ENCODE peak calls at places on chromosomes 3 and 15, in seven cellular contexts. One of them, this sample, is unnamed.

GRCh38 chr3:156665296-156665695 is 9.1 kb upstream of the TIPARP start:
- DNase-seq in HCT116: no peak
- DNase-seq in kidney: no peak
- DNase-seq in thoracic aorta: no peak
- DNase-seq in A549: no peak
- DNase-seq in breast epithelium: no peak
- DNase-seq in heart left ventricle: no peak
- DNase-seq in this sample: no peak

GRCh38 chr3:57464801-57465200 is 79.3 kb downstream of the DNAH12 start:
- DNase-seq in kidney: no peak
- DNase-seq in heart left ventricle: no peak
- DNase-seq in HCT116: peak; percentile 29
- DNase-seq in thoracic aorta: no peak
- DNase-seq in A549: peak; percentile 23
- DNase-seq in breast epithelium: no peak
- DNase-seq in this sample: no peak

GRCh38 chr15:40295870-40296560 is 11.7 kb downstream of the PLCB2 start:
- DNase-seq in HCT116: no peak
- DNase-seq in breast epithelium: no peak
- DNase-seq in kidney: peak; percentile 57
- DNase-seq in heart left ventricle: peak; percentile 91
- DNase-seq in A549: no peak
- DNase-seq in thoracic aorta: no peak
- DNase-seq in this sample: no peak

GRCh38 chr3:67509471-67510075 is 144.8 kb downstream of the SUCLG2 start:
- DNase-seq in breast epithelium: no peak
- DNase-seq in heart left ventricle: no peak
- DNase-seq in HCT116: no peak
- DNase-seq in kidney: no peak
- DNase-seq in A549: no peak
- DNase-seq in thoracic aorta: no peak
- DNase-seq in this sample: no peak

GRCh38 chr15:58415636-58416035 is 16.2 kb upstream of the LIPC start:
- DNase-seq in HCT116: no peak
- DNase-seq in kidney: no peak
- DNase-seq in A549: no peak
- DNase-seq in thoracic aorta: no peak
- DNase-seq in heart left ventricle: no peak
- DNase-seq in breast epithelium: no peak
- DNase-seq in this sample: no peak

GRCh38 chr3:135134293-135134692 is 339.2 kb downstream of the EPHB1 start:
- DNase-seq in HCT116: no peak
- DNase-seq in breast epithelium: no peak
- DNase-seq in A549: no peak
- DNase-seq in heart left ventricle: no peak
- DNase-seq in kidney: no peak
- DNase-seq in thoracic aorta: no peak
- DNase-seq in this sample: no peak

GRCh38 chr15:74378853-74379252 is 11.4 kb upstream of the CYP11A1 start:
- DNase-seq in thoracic aorta: no peak
- DNase-seq in heart left ventricle: no peak
- DNase-seq in breast epithelium: peak; percentile 58
- DNase-seq in A549: peak; percentile 21
- DNase-seq in HCT116: no peak
- DNase-seq in kidney: no peak
- DNase-seq in this sample: no peak

GRCh38 chr3:140091143-140091542 is 156.2 kb downstream of the CLSTN2 start:
- DNase-seq in thoracic aorta: no peak
- DNase-seq in A549: no peak
- DNase-seq in HCT116: no peak
- DNase-seq in kidney: no peak
- DNase-seq in heart left ventricle: no peak
- DNase-seq in breast epithelium: peak; percentile 17
- DNase-seq in this sample: no peak

GRCh38 chr15:97235285-97235985 is 725.1 kb upstream of the ARRDC4 start:
- DNase-seq in thoracic aorta: no peak
- DNase-seq in A549: peak; percentile 49
- DNase-seq in breast epithelium: no peak
- DNase-seq in HCT116: peak; percentile 15
- DNase-seq in kidney: no peak
- DNase-seq in heart left ventricle: peak; percentile 24
- DNase-seq in this sample: peak; percentile 6

GRCh38 chr15:27492021-27492621 is 521.1 kb downstream of the GABRG3 start:
- DNase-seq in HCT116: no peak
- DNase-seq in thoracic aorta: no peak
- DNase-seq in kidney: no peak
- DNase-seq in heart left ventricle: no peak
- DNase-seq in A549: no peak
- DNase-seq in breast epithelium: no peak
- DNase-seq in this sample: no peak

DNA sequence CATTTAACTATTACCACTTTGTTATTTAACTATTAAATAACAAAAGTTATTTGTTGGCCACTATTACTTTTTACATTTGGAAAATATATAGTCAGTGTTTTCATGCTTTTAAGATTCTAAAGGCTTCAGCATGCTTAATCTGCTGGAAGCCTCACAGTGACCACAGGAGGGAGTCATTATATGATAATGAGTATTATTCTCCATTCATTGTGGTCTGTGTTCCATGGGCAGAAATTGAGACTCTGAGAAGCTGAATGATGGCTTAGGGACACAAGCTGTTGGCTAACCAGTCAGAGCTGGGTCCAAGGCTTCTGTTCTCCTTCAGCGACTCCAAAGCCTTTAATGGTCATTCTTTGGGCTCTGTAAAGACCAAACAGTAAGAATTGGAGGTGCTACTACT is 64.7 kb downstream of the BFSP2 start:
- DNase-seq in kidney: no peak
- DNase-seq in HCT116: no peak
- DNase-seq in thoracic aorta: no peak
- DNase-seq in A549: peak; percentile 24
- DNase-seq in breast epithelium: no peak
- DNase-seq in heart left ventricle: no peak
- DNase-seq in this sample: no peak
- H3K4me3 ChIP-seq in kidney: no peak overlapping the region
- H3K4me3 ChIP-seq in HCT116: no peak overlapping the region
- H3K4me3 ChIP-seq in thoracic aorta: no peak overlapping the region
- H3K4me3 ChIP-seq in A549: no peak overlapping the region
- H3K4me3 ChIP-seq in breast epithelium: no peak overlapping the region
- H3K4me3 ChIP-seq in heart left ventricle: no peak overlapping the region
- H3K4me3 ChIP-seq in this sample: no peak overlapping the region

DNA sequence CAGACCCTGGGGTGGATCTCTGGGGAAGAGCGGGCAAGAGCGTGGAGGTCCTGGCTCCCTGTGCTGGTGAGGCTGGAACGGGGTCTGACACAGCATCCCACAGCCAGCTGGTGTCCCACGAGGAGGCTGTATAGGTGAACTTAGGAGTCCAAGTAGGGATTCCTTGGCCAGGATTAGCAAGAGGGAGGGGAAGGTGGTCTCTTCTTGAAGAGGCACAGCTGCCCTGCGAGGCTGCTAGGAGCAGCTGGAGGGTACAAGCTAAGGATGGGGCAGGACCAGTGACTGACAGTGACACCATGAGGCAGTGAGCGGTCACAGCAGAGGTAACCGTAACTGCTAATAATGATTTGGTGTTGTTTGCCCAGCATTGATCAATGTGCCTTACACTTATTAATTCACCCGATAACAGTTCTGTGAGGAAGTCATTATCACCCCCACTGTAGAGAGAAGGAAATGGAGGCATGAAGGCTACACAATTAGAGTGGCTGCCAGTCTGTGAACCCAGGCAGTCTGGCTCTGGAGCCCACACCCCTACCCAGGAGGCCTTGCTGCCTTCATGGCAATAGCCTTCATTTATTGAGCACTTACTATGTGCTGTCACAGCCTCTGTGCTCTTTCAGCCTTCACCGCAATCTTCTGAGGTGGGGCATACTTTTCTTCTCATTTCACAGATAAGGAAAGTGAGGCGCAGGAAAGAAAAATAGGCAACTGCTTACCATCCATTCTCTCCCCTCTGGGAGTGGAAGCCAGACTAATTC is 59.4 kb downstream of the TMEM44 start:
- DNase-seq in A549: peak; percentile 39
- DNase-seq in HCT116: no peak
- DNase-seq in heart left ventricle: peak; percentile 54
- DNase-seq in thoracic aorta: no peak
- DNase-seq in breast epithelium: no peak
- DNase-seq in kidney: peak; percentile 60
- DNase-seq in this sample: peak; percentile 24
- H3K27ac ChIP-seq in A549: peak overlapping the region; percentile 83
- H3K27ac ChIP-seq in HCT116: no peak overlapping the region
- H3K27ac ChIP-seq in heart left ventricle: peak overlapping the region; percentile 85
- H3K27ac ChIP-seq in thoracic aorta: peak overlapping the region; percentile 83
- H3K27ac ChIP-seq in breast epithelium: peak overlapping the region; percentile 89
- H3K27ac ChIP-seq in kidney: no peak overlapping the region
- H3K27ac ChIP-seq in this sample: no peak overlapping the region

GRCh38 chr15:25184356-25185155 is 229.8 kb downstream of the SNRPN start:
- DNase-seq in kidney: peak; percentile 29
- DNase-seq in breast epithelium: no peak
- DNase-seq in A549: no peak
- DNase-seq in HCT116: no peak
- DNase-seq in heart left ventricle: no peak
- DNase-seq in thoracic aorta: no peak
- DNase-seq in this sample: no peak
- H3K9me3 ChIP-seq in kidney: peaks cover 9% of the 10 kb centered on the region
- H3K9me3 ChIP-seq in breast epithelium: peaks cover 61% of the 10 kb centered on the region
- H3K9me3 ChIP-seq in A549: no peaks in the 10 kb centered on the region
- H3K9me3 ChIP-seq in HCT116: no peaks in the 10 kb centered on the region
- H3K9me3 ChIP-seq in heart left ventricle: no peaks in the 10 kb centered on the region
- H3K9me3 ChIP-seq in thoracic aorta: peaks cover 5% of the 10 kb centered on the region
- H3K9me3 ChIP-seq in this sample: peaks cover 69% of the 10 kb centered on the region

GRCh38 chr15:52006702-52007340 is 12.2 kb upstream of the MAPK6 start:
- DNase-seq in HCT116: no peak
- DNase-seq in kidney: no peak
- DNase-seq in A549: no peak
- DNase-seq in thoracic aorta: no peak
- DNase-seq in breast epithelium: no peak
- DNase-seq in heart left ventricle: no peak
- DNase-seq in this sample: no peak
- H3K4me3 ChIP-seq in HCT116: no peak overlapping the region
- H3K4me3 ChIP-seq in kidney: no peak overlapping the region
- H3K4me3 ChIP-seq in A549: no peak overlapping the region
- H3K4me3 ChIP-seq in thoracic aorta: no peak overlapping the region
- H3K4me3 ChIP-seq in breast epithelium: no peak overlapping the region
- H3K4me3 ChIP-seq in heart left ventricle: no peak overlapping the region
- H3K4me3 ChIP-seq in this sample: no peak overlapping the region

DNA sequence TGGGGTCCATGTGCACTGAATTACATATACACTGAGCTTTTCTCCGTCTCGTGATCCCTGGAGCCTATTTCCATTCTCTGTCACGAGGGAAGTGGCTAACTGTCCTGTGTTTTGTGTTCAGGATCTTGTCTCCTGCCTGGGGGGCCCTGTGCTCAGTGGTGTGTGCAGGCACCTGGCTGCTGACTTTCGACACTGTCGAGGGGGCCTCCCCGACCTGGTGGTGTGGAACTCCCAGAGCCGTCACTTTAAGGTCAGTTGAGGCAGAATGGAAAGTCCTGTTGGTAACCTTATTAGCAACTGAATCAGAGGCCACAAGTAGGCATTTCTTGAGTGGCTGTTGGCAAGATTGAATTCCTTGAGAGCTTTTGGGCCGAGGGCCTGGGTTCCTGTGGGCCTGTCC is 26.7 kb downstream of the FAN1 start:
- DNase-seq in A549: no peak
- DNase-seq in kidney: no peak
- DNase-seq in breast epithelium: no peak
- DNase-seq in heart left ventricle: no peak
- DNase-seq in thoracic aorta: no peak
- DNase-seq in HCT116: no peak
- DNase-seq in this sample: no peak
- H3K27ac ChIP-seq in A549: no peak overlapping the region
- H3K27ac ChIP-seq in kidney: no peak overlapping the region
- H3K27ac ChIP-seq in breast epithelium: no peak overlapping the region
- H3K27ac ChIP-seq in heart left ventricle: no peak overlapping the region
- H3K27ac ChIP-seq in thoracic aorta: no peak overlapping the region
- H3K27ac ChIP-seq in HCT116: no peak overlapping the region
- H3K27ac ChIP-seq in this sample: no peak overlapping the region

GRCh38 chr3:20842002-20842401 is 656.0 kb upstream of the SGO1 start:
- DNase-seq in kidney: no peak
- DNase-seq in heart left ventricle: no peak
- DNase-seq in A549: no peak
- DNase-seq in thoracic aorta: no peak
- DNase-seq in HCT116: no peak
- DNase-seq in breast epithelium: no peak
- DNase-seq in this sample: no peak

GRCh38 chr3:20849975-20850374 is 664.0 kb upstream of the SGO1 start:
- DNase-seq in HCT116: no peak
- DNase-seq in thoracic aorta: no peak
- DNase-seq in kidney: no peak
- DNase-seq in breast epithelium: no peak
- DNase-seq in A549: no peak
- DNase-seq in heart left ventricle: no peak
- DNase-seq in this sample: no peak

GRCh38 chr3:20843037-20843436 is 657.0 kb upstream of the SGO1 start:
- DNase-seq in heart left ventricle: no peak
- DNase-seq in HCT116: no peak
- DNase-seq in breast epithelium: no peak
- DNase-seq in thoracic aorta: no peak
- DNase-seq in A549: no peak
- DNase-seq in kidney: no peak
- DNase-seq in this sample: no peak

GRCh38 chr3:20846792-20847191 is 660.8 kb upstream of the SGO1 start:
- DNase-seq in A549: no peak
- DNase-seq in kidney: no peak
- DNase-seq in heart left ventricle: no peak
- DNase-seq in thoracic aorta: no peak
- DNase-seq in breast epithelium: no peak
- DNase-seq in HCT116: no peak
- DNase-seq in this sample: no peak

DNA sequence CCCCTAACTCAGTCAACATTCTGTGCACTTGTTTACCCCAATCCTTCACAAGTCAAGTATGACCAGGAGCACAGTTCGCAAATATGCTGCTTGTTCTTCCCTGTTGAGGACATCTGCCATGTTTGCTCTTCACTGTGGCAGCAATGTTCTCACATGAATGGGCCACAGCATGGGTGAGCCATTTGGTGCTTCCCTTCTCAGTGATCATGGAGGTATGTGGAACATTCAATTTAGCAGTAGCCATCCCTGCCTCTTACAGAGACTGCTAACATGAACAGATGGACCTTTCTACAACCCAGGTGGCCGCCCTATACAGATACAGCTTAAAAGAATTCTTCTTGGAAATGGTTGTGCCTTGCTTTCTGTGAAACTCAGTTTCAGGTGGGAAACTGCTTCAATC is 660.1 kb upstream of the SGO1 start:
- DNase-seq in HCT116: no peak
- DNase-seq in heart left ventricle: no peak
- DNase-seq in kidney: no peak
- DNase-seq in thoracic aorta: no peak
- DNase-seq in breast epithelium: no peak
- DNase-seq in A549: no peak
- DNase-seq in this sample: no peak
- H3K9me3 ChIP-seq in HCT116: peaks cover 22% of the 10 kb centered on the region
- H3K9me3 ChIP-seq in heart left ventricle: no peaks in the 10 kb centered on the region
- H3K9me3 ChIP-seq in kidney: no peaks in the 10 kb centered on the region
- H3K9me3 ChIP-seq in thoracic aorta: no peaks in the 10 kb centered on the region
- H3K9me3 ChIP-seq in breast epithelium: no peaks in the 10 kb centered on the region
- H3K9me3 ChIP-seq in A549: no peaks in the 10 kb centered on the region
- H3K9me3 ChIP-seq in this sample: no peaks in the 10 kb centered on the region

This sample was measured in naive thymus-derived CD4-positive, alpha-beta T cell.